ENCODE peak calls at places on chromosomes 1 and 21, in five cellular contexts. K is MV-4-11, M is Ammon's horn, L is T-helper 9 cell, I is cardiac fibroblast. J is an unnamed sample.
A peak's percentile ranks its signal among the peaks of the same experiment; 100 is the strongest.

GRCh38 chr1:94949681-94950661 is 23.1 kb upstream of the CNN3 start:
- DNase-seq in I (no peak), K (no peak), M (no peak), L (no peak), J (no peak)

GRCh38 chr1:84300991-84301758 is at the start of gene SAMD13:
- DNase-seq in L (peak; percentile 21), K (peak; percentile 67), M (peak; percentile 91), I (peak; percentile 82), J (peak; percentile 60)

GRCh38 chr1:233730809-233731208 is 116.9 kb downstream of the KCNK1 start:
- DNase-seq in L (no peak), M (no peak), I (no peak), K (no peak), J (no peak)

GRCh38 chr21:19123525-19123924 is 719.9 kb upstream of the TMPRSS15 start:
- DNase-seq in L (no peak), K (no peak), I (no peak), M (no peak), J (no peak)

GRCh38 chr1:151819951-151820623 is 11.5 kb downstream of the RORC start:
- DNase-seq in M (no peak), L (no peak), I (no peak), K (peak; percentile 21), J (no peak)

GRCh38 chr1:168512864-168513595 is 30.8 kb downstream of the XCL2 start:
- DNase-seq in K (peak; percentile 48), M (no peak), I (no peak), L (no peak), J (peak; percentile 16)

GRCh38 chr21:35540950-35541632 is 492.0 kb upstream of the RUNX1 start:
- DNase-seq in L (no peak), K (no peak), M (no peak), I (no peak), J (no peak)

GRCh38 chr1:165958306-165958705 is 130.9 kb downstream of the UCK2 start:
- DNase-seq in M (no peak), L (no peak), K (no peak), I (no peak), J (no peak)

GRCh38 chr1:22326372-22326915 is 125.2 kb upstream of the ZBTB40 start:
- DNase-seq in K (no peak), I (no peak), L (no peak), M (no peak), J (no peak)

GRCh38 chr1:169322138-169322537 is 45.5 kb downstream of the NME7 start:
- DNase-seq in L (no peak), K (no peak), I (no peak), M (no peak), J (no peak)

GRCh38 chr1:33277488-33278084 is 21.3 kb downstream of the ZNF362 start:
- DNase-seq in L (no peak), I (no peak), M (no peak), K (no peak), J (no peak)

GRCh38 chr1:230715510-230715909 is 1.6 kb upstream of the AGT start:
- DNase-seq in K (no peak), M (no peak), I (no peak), L (no peak), J (no peak)

GRCh38 chr1:214584805-214585766 is 17.9 kb upstream of the CENPF start:
- DNase-seq in M (no peak), K (peak; percentile 70), L (no peak), I (peak; percentile 80), J (no peak)

GRCh38 chr1:224730540-224730939 is 114.4 kb downstream of the CNIH3 start:
- DNase-seq in I (no peak), K (no peak), L (no peak), M (no peak), J (no peak)

GRCh38 chr1:117180571-117180970 is 30.2 kb downstream of the VTCN1 start:
- DNase-seq in K (no peak), L (no peak), M (no peak), I (no peak), J (no peak)

GRCh38 chr1:29513357-29513756 is 277.0 kb downstream of the PTPRU start:
- DNase-seq in I (peak; percentile 32), K (peak; percentile 56), L (no peak), M (peak; percentile 68), J (no peak)

GRCh38 chr1:39657402-39657801 is 14.5 kb downstream of the NT5C1A start:
- DNase-seq in K (no peak), I (peak; percentile 78), M (peak; percentile 42), L (no peak), J (no peak)

GRCh38 chr1:159911668-159912067 is 11.7 kb upstream of the CFAP45 start:
- DNase-seq in M (no peak), I (no peak), L (no peak), K (peak; percentile 12), J (no peak)

GRCh38 chr21:41444703-41445464 is 18.8 kb downstream of the MX1 start:
- DNase-seq in I (no peak), M (no peak), L (no peak), K (no peak), J (no peak)

GRCh38 chr21:35933466-35933865 is 126.9 kb downstream of the SETD4 start:
- DNase-seq in K (peak; percentile 93), M (peak; percentile 32), L (no peak), I (peak; percentile 95), J (no peak)

GRCh38 chr1:152110860-152111514 is 4.3 kb downstream of the TCHH start:
- DNase-seq in K (peak; percentile 51), L (peak; percentile 4), M (peak; percentile 20), I (peak; percentile 65), J (no peak)

GRCh38 chr1:203307690-203308126 is 2.4 kb downstream of the BTG2 start:
- DNase-seq in I (no peak), L (no peak), M (no peak), K (no peak), J (no peak)

GRCh38 chr21:25188639-25189038 is 418.6 kb downstream of the MRPL39 start:
- DNase-seq in I (no peak), K (peak; percentile 56), L (no peak), M (no peak), J (no peak)

GRCh38 chr21:46196733-46197132 is 12.5 kb upstream of the SPATC1L start:
- DNase-seq in L (no peak), K (no peak), M (no peak), I (no peak), J (no peak)